ENCODE peak calls at places on chromosomes 11 and 22, in nine cellular contexts. S, K, Q, T, O, H, F, R and N are unnamed samples.
A peak's percentile ranks its signal among the peaks of the same experiment; 100 is the strongest.

GRCh38 chr22:29994941-29995340 is 85.3 kb upstream of the HORMAD2 start:
- DNase-seq in S (no peak), K (no peak), Q (no peak), T (no peak), O (no peak), H (no peak), F (no peak), R (no peak), N (no peak)

GRCh38 chr11:107606122-107606521 is 15.2 kb downstream of the ELMOD1 start:
- DNase-seq in S (no peak), K (no peak), Q (no peak), T (no peak), O (peak; percentile 16), H (no peak), F (no peak), R (no peak), N (no peak)

GRCh38 chr22:19904174-19904856 is 37.3 kb upstream of the COMT start:
- DNase-seq in S (no peak), K (no peak), Q (no peak), T (no peak), O (no peak), H (no peak), F (no peak), R (no peak), N (no peak)

GRCh38 chr11:109426442-109426841 is 4.5 kb downstream of the C11orf87 start:
- DNase-seq in S (no peak), K (no peak), Q (no peak), T (no peak), O (peak; percentile 12), H (no peak), F (no peak), R (no peak), N (no peak)

GRCh38 chr11:61617515-61617914 is 36.6 kb upstream of the SYT7 start:
- DNase-seq in S (no peak), K (no peak), Q (no peak), T (no peak), O (no peak), H (no peak), F (no peak), R (no peak), N (no peak)

GRCh38 chr11:73327812-73328364 is 19.8 kb downstream of the ARHGEF17 start:
- DNase-seq in S (no peak), K (no peak), Q (no peak), T (no peak), O (no peak), H (no peak), F (no peak), R (no peak), N (no peak)

GRCh38 chr11:2565447-2566222 is 120.8 kb downstream of the KCNQ1 start:
- DNase-seq in S (no peak), K (no peak), Q (no peak), T (no peak), O (no peak), H (no peak), F (no peak), R (no peak), N (no peak)

GRCh38 chr11:78045851-78046485 is 17.7 kb upstream of the THRSP start:
- DNase-seq in S (peak; percentile 87), K (peak; percentile 83), Q (peak; percentile 27), T (peak; percentile 86), O (peak; percentile 71), H (peak; percentile 54), F (peak; percentile 89), R (peak; percentile 81), N (peak; percentile 76)

GRCh38 chr22:49233507-49234100 is 594.1 kb downstream of the BRD1 start:
- DNase-seq in S (no peak), K (no peak), Q (no peak), T (no peak), O (no peak), H (no peak), F (no peak), R (no peak), N (no peak)

GRCh38 chr22:35597692-35598395 is 19.3 kb downstream of the MB start:
- DNase-seq in S (no peak), K (no peak), Q (no peak), T (peak; percentile 62), O (no peak), H (no peak), F (no peak), R (no peak), N (no peak)

GRCh38 chr11:94150704-94151103 is 22.1 kb downstream of the PANX1 start:
- DNase-seq in S (no peak), K (no peak), Q (no peak), T (no peak), O (no peak), H (no peak), F (no peak), R (no peak), N (no peak)

GRCh38 chr22:19002684-19003038 is 66.6 kb upstream of the PRODH start:
- DNase-seq in S (no peak), K (no peak), Q (no peak), T (no peak), O (no peak), H (no peak), F (no peak), R (no peak), N (no peak)

GRCh38 chr22:37413546-37413945 is 13.7 kb downstream of the ELFN2 start:
- DNase-seq in S (no peak), K (no peak), Q (no peak), T (no peak), O (no peak), H (no peak), F (no peak), R (no peak), N (no peak)

GRCh38 chr22:37416389-37416788 is 10.9 kb downstream of the ELFN2 start:
- DNase-seq in S (no peak), K (no peak), Q (no peak), T (no peak), O (peak; percentile 66), H (no peak), F (no peak), R (no peak), N (no peak)

GRCh38 chr22:37415210-37415609 is 12.1 kb downstream of the ELFN2 start:
- DNase-seq in S (no peak), K (no peak), Q (no peak), T (no peak), O (no peak), H (no peak), F (no peak), R (no peak), N (no peak)

GRCh38 chr22:37412445-37413250 is 14.6 kb downstream of the ELFN2 start:
- DNase-seq in S (no peak), K (no peak), Q (no peak), T (no peak), O (peak; percentile 53), H (no peak), F (no peak), R (no peak), N (no peak)

DNA sequence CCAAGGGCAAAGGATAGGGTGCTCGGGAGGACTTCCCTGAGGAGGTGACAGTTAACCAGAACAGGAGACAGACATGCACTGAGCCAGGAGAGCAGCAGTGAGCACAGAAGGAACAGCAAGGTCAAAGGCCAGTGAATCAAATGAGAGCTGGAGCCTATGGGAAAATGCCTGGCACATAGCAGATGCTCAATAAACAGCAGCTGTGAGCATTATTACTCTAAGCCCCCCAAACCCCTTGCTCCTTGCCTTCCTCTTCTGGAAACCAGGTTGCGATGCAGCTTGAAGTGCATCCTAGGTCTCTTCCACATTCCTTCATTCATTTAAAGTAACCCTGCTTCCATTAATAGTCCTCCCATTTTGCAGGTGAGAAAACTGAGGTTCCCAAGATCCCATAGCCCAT is 13.0 kb downstream of the ELFN2 start:
- DNase-seq in S (no peak), K (no peak), Q (no peak), T (no peak), O (no peak), H (no peak), F (no peak), R (no peak), N (no peak)
- TF ChIP-seq POLR2A in S (no peak), K (no peak), Q (no peak), T (no peak), O (no peak), H (no peak), F (no peak), R (no peak), N (no peak)

DNA sequence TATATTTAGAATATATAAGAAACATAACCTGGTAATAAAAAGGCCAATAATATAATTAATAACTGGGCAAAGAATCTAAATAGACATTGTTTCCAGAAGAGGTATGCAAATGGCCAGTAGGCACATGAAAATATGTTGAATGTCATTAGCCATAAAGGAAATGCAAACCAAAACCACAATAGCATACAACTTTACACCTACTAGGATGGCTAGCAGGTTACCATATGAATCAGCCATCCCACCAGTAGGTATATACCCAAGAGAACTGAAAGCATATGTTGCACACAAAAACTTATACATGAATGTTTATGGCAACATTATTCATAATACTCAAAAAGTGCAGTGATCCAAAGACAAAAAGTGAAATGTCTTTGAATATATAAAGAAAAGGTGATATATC is 2.7 kb upstream of the OR2D2 start:
- DNase-seq in S (no peak), K (no peak), Q (no peak), T (no peak), O (no peak), H (no peak), F (no peak), R (no peak), N (no peak)
- TF ChIP-seq POLR2A in S (no peak), K (no peak), Q (no peak), T (no peak), O (no peak), H (no peak), F (no peak), R (no peak), N (no peak)

GRCh38 chr11:10304495-10305261 is at the start of gene ADM:
- DNase-seq in S (no peak), K (no peak), Q (peak; percentile 91), T (peak; percentile 93), O (peak; percentile 87), H (peak; percentile 69), F (peak; percentile 91), R (peak; percentile 91), N (peak; percentile 83)
- TF ChIP-seq POLR2A in S (peak; percentile 54), K (peak; percentile 96), Q (peak; percentile 82), T (peak; percentile 18), O (peak; percentile 91), H (peak; percentile 97), F (peak; percentile 85), R (peak; percentile 99), N (peak; percentile 87)

GRCh38 chr11:74681686-74682651 is 49.3 kb downstream of the CHRDL2 start:
- DNase-seq in S (no peak), K (no peak), Q (no peak), T (peak; percentile 71), O (no peak), H (no peak), F (peak; percentile 67), R (no peak), N (no peak)
- TF ChIP-seq POLR2A in S (no peak), K (no peak), Q (no peak), T (no peak), O (no peak), H (no peak), F (no peak), R (no peak), N (no peak)

GRCh38 chr11:65180877-65181568 is 705 bp upstream of the CAPN1 start:
- DNase-seq in S (peak; percentile 83), K (peak; percentile 78), Q (peak; percentile 29), T (peak; percentile 72), O (peak; percentile 87), H (peak; percentile 71), F (peak; percentile 63), R (peak; percentile 76), N (peak; percentile 17)
- TF ChIP-seq POLR2A in S (no peak), K (no peak), Q (no peak), T (no peak), O (no peak), H (peak; percentile 62), F (no peak), R (no peak), N (no peak)